ENCODE peak calls at places on chromosomes 13 and 19, in nine cellular contexts. B is effector memory CD8-positive, alpha-beta T cell; F is kidney tubule cell; P is GM18507; J is activated B cell treated with CpG ODN at 0.5 μM for 24 hours; Z is NT2/D1; Q is SJSA1; T is WTC11; L is stimulated activated CD8-positive, alpha-beta memory T cell treated with anti-CD3 and anti-CD28 coated beads, Interleukin-4, amount 100 ng/mL, for 1 hour. V is an unnamed sample.

GRCh38 chr19:17394891-17395415 is 957 bp upstream of the CCDC194 start:
- DNase-seq in Q (no peak), L (no peak), P (no peak), Z (peak), B (peak), F (peak), J (no peak), T (peak), V (no peak)

GRCh38 chr19:7533281-7533819 is 2.2 kb upstream of the PNPLA6 start:
- DNase-seq in F (no peak), B (no peak), T (peak), P (no peak), Q (no peak), L (no peak), Z (no peak), J (no peak), V (no peak)

GRCh38 chr13:29594310-29594709 is 1.2 kb downstream of the SLC7A1 start:
- DNase-seq in Z (no peak), P (peak), T (no peak), L (no peak), Q (peak), B (peak), F (peak), J (no peak), V (peak)

GRCh38 chr13:81393686-81394085 is 1052.8 kb upstream of the SPRY2 start:
- DNase-seq in J (no peak), Q (no peak), Z (no peak), L (no peak), P (no peak), F (no peak), T (no peak), B (no peak), V (peak)

GRCh38 chr19:56736571-56736970 is 65.0 kb upstream of the ZNF835 start:
- DNase-seq in P (no peak), L (no peak), B (no peak), F (no peak), T (no peak), J (no peak), Z (no peak), Q (no peak), V (no peak)

GRCh38 chr19:23118400-23118799 is 1.6 kb downstream of the ZNF730 start:
- DNase-seq in T (peak), Z (peak), L (no peak), Q (no peak), F (no peak), B (no peak), P (no peak), J (no peak), V (no peak)

GRCh38 chr19:55220525-55220924 is 8.0 kb downstream of the TMEM86B start:
- DNase-seq in P (no peak), Z (no peak), T (peak), J (no peak), Q (no peak), F (no peak), B (no peak), L (no peak), V (no peak)

GRCh38 chr19:737591-738093 is 13.3 kb upstream of the MISP start:
- DNase-seq in J (peak), B (peak), P (peak), L (peak), T (peak), Z (peak), Q (peak), F (peak), V (no peak)

GRCh38 chr19:35379992-35380391 is 9.1 kb downstream of the GPR42 start:
- DNase-seq in Q (no peak), B (no peak), T (no peak), P (no peak), J (no peak), Z (no peak), L (no peak), F (no peak), V (no peak)

GRCh38 chr19:56084835-56085536 is 36.1 kb downstream of the ZNF787 start:
- DNase-seq in T (no peak), L (no peak), J (no peak), Q (no peak), B (no peak), P (no peak), Z (no peak), F (no peak), V (no peak)

GRCh38 chr19:44890366-44891015 is 563 bp upstream of the TOMM40 start:
- DNase-seq in Z (peak), P (peak), F (peak), B (peak), Q (peak), L (no peak), J (peak), T (peak), V (peak)

GRCh38 chr13:40191186-40191980 is 475.1 kb downstream of the FOXO1 start:
- DNase-seq in P (no peak), Z (no peak), T (no peak), J (no peak), Q (no peak), L (no peak), F (peak), B (no peak), V (no peak)

GRCh38 chr13:91291078-91291477 is 56.4 kb upstream of the MIR17HG start:
- DNase-seq in Z (no peak), J (no peak), P (no peak), T (no peak), F (no peak), L (no peak), Q (no peak), B (no peak), V (no peak)

GRCh38 chr13:58048670-58049069 is 417.1 kb downstream of the PCDH17 start:
- DNase-seq in L (no peak), T (no peak), Q (no peak), Z (no peak), B (no peak), F (peak), P (no peak), J (no peak), V (no peak)

GRCh38 chr13:95128045-95128643 is 173.1 kb downstream of the ABCC4 start:
- DNase-seq in T (no peak), Z (no peak), L (no peak), F (peak), J (no peak), B (no peak), Q (no peak), P (no peak), V (no peak)

GRCh38 chr19:1177322-1178114 is 3.5 kb upstream of the SBNO2 start:
- DNase-seq in T (no peak), J (no peak), L (no peak), Q (peak), F (peak), B (no peak), P (no peak), Z (no peak), V (peak)

GRCh38 chr19:18135712-18136584 is 17.0 kb upstream of the PIK3R2 start:
- DNase-seq in L (no peak), B (no peak), Q (no peak), P (no peak), Z (no peak), F (peak), T (no peak), J (no peak), V (no peak)

GRCh38 chr19:29610574-29611271 is 4.6 kb downstream of the POP4 start:
- DNase-seq in P (peak), L (peak), B (peak), F (peak), T (peak), Q (peak), Z (peak), J (peak), V (peak)

GRCh38 chr19:30778961-30779690 is 406.9 kb downstream of the ZNF536 start:
- DNase-seq in F (no peak), P (no peak), L (no peak), Z (no peak), Q (peak), J (no peak), B (no peak), T (no peak), V (no peak)

GRCh38 chr19:45955905-45956608 is 17.6 kb downstream of the NOVA2 start:
- DNase-seq in Z (no peak), B (no peak), T (no peak), L (no peak), Q (peak), P (no peak), F (peak), J (no peak), V (no peak)

GRCh38 chr13:33213024-33213795 is 72.3 kb downstream of the STARD13 start:
- DNase-seq in T (no peak), P (no peak), Z (no peak), F (peak), Q (no peak), L (no peak), J (no peak), B (no peak), V (no peak)

GRCh38 chr13:99217461-99218101 is 16.9 kb downstream of the UBAC2 start:
- DNase-seq in Z (no peak), P (no peak), F (no peak), B (no peak), L (no peak), T (no peak), Q (peak), J (no peak), V (no peak)

GRCh38 chr13:24511019-24511823 is 1.4 kb downstream of the PARP4 start:
- DNase-seq in F (peak), B (peak), L (peak), T (no peak), J (peak), Z (no peak), Q (peak), P (peak), V (peak)

GRCh38 chr13:30968734-30969335 is 36.4 kb downstream of the TEX26 start:
- DNase-seq in Q (no peak), F (no peak), L (no peak), P (no peak), T (no peak), Z (no peak), B (no peak), J (no peak), V (no peak)

GRCh38 chr19:21568816-21569496 is 63.6 kb downstream of the ZNF429 start:
- DNase-seq in F (peak), B (peak), Z (no peak), J (peak), Q (no peak), L (peak), T (no peak), P (no peak), V (no peak)

GRCh38 chr13:44396963-44397580 is 23.4 kb downstream of the SERP2 start:
- DNase-seq in Q (no peak), B (no peak), J (no peak), Z (no peak), F (no peak), L (no peak), P (no peak), T (no peak), V (no peak)

GRCh38 chr13:66933994-66934393 is 296.1 kb downstream of the PCDH9 start:
- DNase-seq in T (no peak), B (no peak), F (peak), Z (no peak), L (no peak), P (no peak), J (no peak), Q (peak), V (peak)

GRCh38 chr19:5269926-5270325 is 70.7 kb downstream of the PTPRS start:
- DNase-seq in T (no peak), P (no peak), Q (no peak), B (no peak), Z (no peak), F (no peak), J (no peak), L (no peak), V (no peak)

GRCh38 chr13:21549633-21550032 is 54.3 kb downstream of the MICU2 start:
- DNase-seq in Z (no peak), T (no peak), J (no peak), F (peak), P (no peak), B (no peak), Q (no peak), L (no peak), V (no peak)